ENCODE peak calls at places on chromosomes 13 and 19, in four cellular contexts. J is A549, Q is IMR-90, G is SK-N-SH. F is an unnamed sample.

GRCh38 chr19:46030861-46031550 is 8.2 kb upstream of the PGLYRP1 start:
- DNase-seq in Q (no peak), G (no peak), J (no peak), F (no peak)

GRCh38 chr19:45528149-45528743 is 21.0 kb downstream of the VASP start:
- DNase-seq in Q (peak; percentile 56), G (no peak), J (no peak), F (peak; percentile 44)

GRCh38 chr13:95455782-95456181 is 96.7 kb upstream of the CLDN10 start:
- DNase-seq in Q (no peak), G (no peak), J (no peak), F (no peak)

GRCh38 chr19:39124136-39124764 is 1.3 kb upstream of the PAK4 start:
- DNase-seq in J (no peak), Q (no peak), G (no peak), F (no peak)

GRCh38 chr13:52104624-52105023 is 24.2 kb downstream of the NEK5 start:
- DNase-seq in G (no peak), J (no peak), Q (peak; percentile 7), F (no peak)

GRCh38 chr13:76764429-76764828 is 121.8 kb downstream of the KCTD12 start:
- DNase-seq in J (no peak), Q (peak; percentile 10), G (no peak), F (no peak)

GRCh38 chr13:54133721-54134120 is 1105.1 kb downstream of the OLFM4 start:
- DNase-seq in J (no peak), G (no peak), Q (no peak), F (no peak)

GRCh38 chr19:13505761-13506549 is at the start of gene CACNA1A:
- DNase-seq in Q (peak; percentile 19), J (no peak), G (peak; percentile 73), F (peak; percentile 42)

GRCh38 chr13:30869491-30869890 is 36.6 kb upstream of the MEDAG start:
- DNase-seq in G (no peak), Q (peak; percentile 50), J (no peak), F (no peak)

GRCh38 chr13:33213024-33213795 is 72.3 kb downstream of the STARD13 start:
- DNase-seq in G (no peak), Q (no peak), J (no peak), F (no peak)

GRCh38 chr13:99380921-99381645 is 73.9 kb upstream of the GPR183 start:
- DNase-seq in G (no peak), Q (peak; percentile 7), J (no peak), F (no peak)

GRCh38 chr19:50264483-50265186 is 61.2 kb downstream of the MYH14 start:
- DNase-seq in G (no peak), Q (no peak), J (peak; percentile 43), F (peak; percentile 80)

GRCh38 chr13:49307365-49307764 is 59.6 kb downstream of the CDADC1 start:
- DNase-seq in J (no peak), Q (no peak), G (no peak), F (no peak)

GRCh38 chr13:105464249-105464648 is 1071.2 kb downstream of the EFNB2 start:
- DNase-seq in G (no peak), J (no peak), Q (peak; percentile 43), F (no peak)

GRCh38 chr13:98528663-98529064 is 48.2 kb downstream of the STK24 start:
- DNase-seq in Q (peak; percentile 35), G (no peak), J (no peak), F (no peak)

GRCh38 chr19:32309711-32310390 is 35.6 kb upstream of the ZNF507 start:
- DNase-seq in J (no peak), Q (no peak), G (no peak), F (no peak)

GRCh38 chr19:48868196-48868886 is at the start of gene PLEKHA4:
- DNase-seq in G (peak; percentile 63), Q (peak; percentile 49), J (no peak), F (peak; percentile 63)

GRCh38 chr13:69300131-69300530 is 807.5 kb upstream of the ATXN8OS start:
- DNase-seq in G (no peak), J (no peak), Q (no peak), F (no peak)

GRCh38 chr19:9850235-9850959 is 15.3 kb downstream of the PIN1 start:
- DNase-seq in G (no peak), J (no peak), Q (no peak), F (no peak)

GRCh38 chr13:50521191-50521590 is 322.3 kb downstream of the DLEU7 start:
- DNase-seq in G (no peak), Q (no peak), J (no peak), F (no peak)

GRCh38 chr19:31548941-31549340 is 199.7 kb upstream of the TSHZ3 start:
- DNase-seq in G (no peak), Q (peak; percentile 44), J (no peak), F (no peak)

GRCh38 chr13:38358703-38359102 is 9.1 kb downstream of the UFM1 start:
- DNase-seq in J (no peak), Q (no peak), G (no peak), F (no peak)

GRCh38 chr19:1133471-1133929 is 29.7 kb downstream of the GPX4 start:
- DNase-seq in G (peak; percentile 70), Q (no peak), J (peak; percentile 41), F (peak; percentile 69)

GRCh38 chr13:91242652-91243051 is 104.8 kb upstream of the MIR17HG start:
- DNase-seq in J (no peak), G (no peak), Q (no peak), F (no peak)
- TF ChIP-seq RAD21 in J (no peak), G (no peak), Q (no peak), F (no peak)

GRCh38 chr13:57631607-57632275 is at the start of gene PCDH17:
- DNase-seq in Q (no peak), J (no peak), G (peak; percentile 62), F (no peak)
- TF ChIP-seq RAD21 in Q (no peak), J (no peak), G (no peak), F (no peak)

GRCh38 chr13:26050568-26051230 is 1.1 kb downstream of the SHISA2 start:
- DNase-seq in J (no peak), G (peak; percentile 66), Q (no peak), F (no peak)
- TF ChIP-seq RAD21 in J (no peak), G (no peak), Q (no peak), F (no peak)

DNA sequence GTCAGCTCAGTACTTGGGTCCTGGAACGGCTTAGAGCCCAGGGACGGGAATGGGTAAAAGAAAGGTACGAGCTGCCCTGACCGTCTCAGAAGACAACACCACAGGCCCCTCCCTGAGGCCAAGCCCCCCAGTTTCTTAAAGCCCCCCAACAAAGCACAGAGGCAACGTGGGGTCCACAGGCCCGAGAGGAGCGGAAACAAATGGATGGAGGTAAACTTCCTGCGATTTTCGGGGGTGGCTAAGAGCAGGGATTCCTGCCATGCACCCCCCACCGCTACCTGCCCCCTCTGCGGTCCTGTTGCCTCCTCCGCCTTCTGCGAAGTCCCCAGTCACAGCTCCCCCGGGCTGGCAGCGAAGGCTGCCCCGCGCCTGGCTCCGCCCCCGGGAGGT is 48.2 kb downstream of the PTPRS start:
- DNase-seq in J (peak; percentile 42), G (peak; percentile 93), Q (peak; percentile 23), F (peak; percentile 76)
- TF ChIP-seq RAD21 in J (no peak), G (no peak), Q (no peak), F (no peak)